ENCODE peak calls at places on chromosome 6, in ten cellular contexts. One of them, this sample, is unnamed. For H3K4me1 and H3K27me3, the result is how much of the 10 kb centered on the place peaks cover.

GRCh38 chr6:43812850-43813584 is 43.0 kb downstream of the VEGFA start:
- DNase-seq in cardiac muscle cell: peak
- DNase-seq in spleen: no peak
- DNase-seq in pancreas: peak
- DNase-seq in CD8-positive, alpha-beta T cell: no peak
- DNase-seq in body of pancreas: peak
- DNase-seq in neural progenitor cell: peak
- DNase-seq in heart left ventricle: no peak
- DNase-seq in Panc1: no peak
- DNase-seq in colonic mucosa: peak
- DNase-seq in this sample: peak

GRCh38 chr6:106547961-106548453 is 81.3 kb downstream of the RTN4IP1 start:
- DNase-seq in cardiac muscle cell: peak
- DNase-seq in spleen: no peak
- DNase-seq in pancreas: no peak
- DNase-seq in CD8-positive, alpha-beta T cell: peak
- DNase-seq in body of pancreas: no peak
- DNase-seq in neural progenitor cell: no peak
- DNase-seq in heart left ventricle: no peak
- DNase-seq in Panc1: no peak
- DNase-seq in colonic mucosa: no peak
- DNase-seq in this sample: peak

GRCh38 chr6:40556023-40556422 is 31.1 kb downstream of the LRFN2 start:
- DNase-seq in cardiac muscle cell: no peak
- DNase-seq in spleen: peak
- DNase-seq in pancreas: no peak
- DNase-seq in CD8-positive, alpha-beta T cell: no peak
- DNase-seq in body of pancreas: no peak
- DNase-seq in neural progenitor cell: peak
- DNase-seq in heart left ventricle: no peak
- DNase-seq in Panc1: no peak
- DNase-seq in colonic mucosa: no peak
- DNase-seq in this sample: no peak

GRCh38 chr6:43966806-43967575 is 160.3 kb downstream of the MRPL14 start:
- DNase-seq in cardiac muscle cell: no peak
- DNase-seq in spleen: no peak
- DNase-seq in pancreas: no peak
- DNase-seq in CD8-positive, alpha-beta T cell: no peak
- DNase-seq in body of pancreas: no peak
- DNase-seq in neural progenitor cell: no peak
- DNase-seq in heart left ventricle: no peak
- DNase-seq in Panc1: no peak
- DNase-seq in colonic mucosa: no peak
- DNase-seq in this sample: no peak

GRCh38 chr6:169851641-169852503 is 100.5 kb downstream of the ERMARD start:
- DNase-seq in cardiac muscle cell: peak
- DNase-seq in spleen: peak
- DNase-seq in pancreas: no peak
- DNase-seq in CD8-positive, alpha-beta T cell: no peak
- DNase-seq in body of pancreas: no peak
- DNase-seq in neural progenitor cell: peak
- DNase-seq in heart left ventricle: peak
- DNase-seq in Panc1: no peak
- DNase-seq in colonic mucosa: peak
- DNase-seq in this sample: no peak

GRCh38 chr6:105603779-105604592 is 201.1 kb upstream of the PREP start:
- DNase-seq in cardiac muscle cell: no peak
- DNase-seq in spleen: no peak
- DNase-seq in pancreas: no peak
- DNase-seq in CD8-positive, alpha-beta T cell: no peak
- DNase-seq in body of pancreas: no peak
- DNase-seq in neural progenitor cell: no peak
- DNase-seq in heart left ventricle: no peak
- DNase-seq in Panc1: no peak
- DNase-seq in colonic mucosa: peak
- DNase-seq in this sample: no peak

GRCh38 chr6:41442800-41443501 is 103.2 kb upstream of the FOXP4 start:
- DNase-seq in cardiac muscle cell: peak
- DNase-seq in spleen: no peak
- DNase-seq in pancreas: peak
- DNase-seq in CD8-positive, alpha-beta T cell: no peak
- DNase-seq in body of pancreas: peak
- DNase-seq in neural progenitor cell: peak
- DNase-seq in heart left ventricle: peak
- DNase-seq in Panc1: no peak
- DNase-seq in colonic mucosa: peak
- DNase-seq in this sample: no peak

GRCh38 chr6:130560231-130560630 is 194.4 kb downstream of the TMEM200A start:
- DNase-seq in cardiac muscle cell: no peak
- DNase-seq in spleen: no peak
- DNase-seq in pancreas: no peak
- DNase-seq in CD8-positive, alpha-beta T cell: no peak
- DNase-seq in body of pancreas: no peak
- DNase-seq in neural progenitor cell: no peak
- DNase-seq in heart left ventricle: no peak
- DNase-seq in Panc1: no peak
- DNase-seq in colonic mucosa: no peak
- DNase-seq in this sample: no peak

DNA sequence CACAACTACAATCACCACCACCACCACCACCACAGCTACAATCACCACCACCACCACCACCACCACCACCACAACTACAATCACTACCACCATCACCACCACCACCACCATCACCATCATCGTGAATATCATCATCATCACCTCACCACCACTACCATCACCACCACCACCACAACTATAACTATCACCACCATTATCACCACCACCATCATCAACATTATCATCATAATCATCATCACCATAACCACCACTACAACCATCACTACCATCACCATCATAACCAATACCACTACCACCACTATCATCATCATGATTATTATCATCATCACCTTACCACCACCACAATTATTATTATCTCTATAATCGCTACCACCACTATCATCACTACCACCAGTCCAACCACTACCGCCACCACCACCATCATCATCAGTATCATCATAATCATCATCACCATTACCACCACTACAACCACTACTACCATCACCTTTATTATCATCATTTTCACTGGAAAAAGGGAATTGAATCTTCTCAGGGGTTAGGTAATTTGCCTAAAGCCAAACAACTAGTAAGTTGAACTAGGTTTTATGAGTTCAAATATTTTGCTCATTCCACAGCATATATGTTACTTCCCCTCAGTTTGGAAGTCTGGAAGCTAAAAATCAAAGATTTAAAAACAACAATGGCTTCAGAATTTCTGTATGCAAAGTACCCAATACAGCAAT is 8.4 kb downstream of the RIPOR2 start:
- DNase-seq in cardiac muscle cell: no peak
- DNase-seq in spleen: no peak
- DNase-seq in pancreas: no peak
- DNase-seq in CD8-positive, alpha-beta T cell: no peak
- DNase-seq in body of pancreas: no peak
- DNase-seq in neural progenitor cell: no peak
- DNase-seq in heart left ventricle: no peak
- DNase-seq in Panc1: no peak
- DNase-seq in colonic mucosa: no peak
- DNase-seq in this sample: no peak
- H3K4me1 ChIP-seq in cardiac muscle cell: under half
- H3K4me1 ChIP-seq in spleen: under half
- H3K4me1 ChIP-seq in pancreas: under half
- H3K4me1 ChIP-seq in CD8-positive, alpha-beta T cell: half or more
- H3K4me1 ChIP-seq in body of pancreas: under half
- H3K4me1 ChIP-seq in neural progenitor cell: under half
- H3K4me1 ChIP-seq in heart left ventricle: under half
- H3K4me1 ChIP-seq in Panc1: under half
- H3K4me1 ChIP-seq in colonic mucosa: under half
- H3K4me1 ChIP-seq in this sample: under half

GRCh38 chr6:26553264-26553738 is 15.1 kb downstream of the HMGN4 start:
- DNase-seq in cardiac muscle cell: peak
- DNase-seq in spleen: peak
- DNase-seq in pancreas: peak
- DNase-seq in CD8-positive, alpha-beta T cell: peak
- DNase-seq in body of pancreas: peak
- DNase-seq in neural progenitor cell: peak
- DNase-seq in heart left ventricle: peak
- DNase-seq in Panc1: no peak
- DNase-seq in colonic mucosa: peak
- DNase-seq in this sample: peak

GRCh38 chr6:26552205-26552604 is 14.0 kb downstream of the HMGN4 start:
- DNase-seq in cardiac muscle cell: no peak
- DNase-seq in spleen: no peak
- DNase-seq in pancreas: no peak
- DNase-seq in CD8-positive, alpha-beta T cell: no peak
- DNase-seq in body of pancreas: no peak
- DNase-seq in neural progenitor cell: no peak
- DNase-seq in heart left ventricle: no peak
- DNase-seq in Panc1: no peak
- DNase-seq in colonic mucosa: no peak
- DNase-seq in this sample: no peak

GRCh38 chr6:26554669-26555504 is 16.7 kb downstream of the HMGN4 start:
- DNase-seq in cardiac muscle cell: peak
- DNase-seq in spleen: no peak
- DNase-seq in pancreas: no peak
- DNase-seq in CD8-positive, alpha-beta T cell: no peak
- DNase-seq in body of pancreas: no peak
- DNase-seq in neural progenitor cell: peak
- DNase-seq in heart left ventricle: no peak
- DNase-seq in Panc1: no peak
- DNase-seq in colonic mucosa: peak
- DNase-seq in this sample: peak

GRCh38 chr6:26553739-26554668 is 15.8 kb downstream of the HMGN4 start:
- DNase-seq in cardiac muscle cell: peak
- DNase-seq in spleen: peak
- DNase-seq in pancreas: peak
- DNase-seq in CD8-positive, alpha-beta T cell: peak
- DNase-seq in body of pancreas: peak
- DNase-seq in neural progenitor cell: peak
- DNase-seq in heart left ventricle: peak
- DNase-seq in Panc1: peak
- DNase-seq in colonic mucosa: peak
- DNase-seq in this sample: peak

DNA sequence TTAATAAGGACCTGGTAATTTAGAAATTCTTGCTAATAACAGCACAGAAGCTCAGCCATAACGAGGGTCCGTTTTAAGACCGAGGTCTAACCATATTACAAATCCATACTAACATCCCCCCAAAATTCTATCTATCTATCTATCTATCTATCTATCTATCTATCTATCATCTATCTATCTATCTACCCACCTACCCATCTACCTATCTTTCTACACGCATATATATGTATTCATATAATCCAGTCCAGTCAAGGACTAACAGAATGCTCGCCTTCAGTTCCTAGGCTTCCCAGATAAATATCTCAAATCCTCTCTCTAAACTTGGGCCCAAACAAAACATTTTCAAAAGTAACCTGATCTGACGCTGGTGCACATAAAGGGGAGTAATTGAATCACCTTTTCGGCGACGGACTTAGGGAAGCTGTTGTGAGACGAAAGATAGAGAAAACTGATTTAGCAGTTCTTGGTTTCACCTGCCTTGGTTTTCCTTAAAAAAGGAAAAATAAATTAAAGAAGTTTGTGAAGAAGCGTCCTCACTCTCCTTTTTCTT is 14.5 kb downstream of the HMGN4 start:
- DNase-seq in cardiac muscle cell: no peak
- DNase-seq in spleen: no peak
- DNase-seq in pancreas: no peak
- DNase-seq in CD8-positive, alpha-beta T cell: no peak
- DNase-seq in body of pancreas: no peak
- DNase-seq in neural progenitor cell: peak
- DNase-seq in heart left ventricle: no peak
- DNase-seq in Panc1: no peak
- DNase-seq in colonic mucosa: no peak
- DNase-seq in this sample: no peak
- H3K27me3 ChIP-seq in cardiac muscle cell: under half
- H3K27me3 ChIP-seq in spleen: under half
- H3K27me3 ChIP-seq in pancreas: under half
- H3K27me3 ChIP-seq in CD8-positive, alpha-beta T cell: under half
- H3K27me3 ChIP-seq in body of pancreas: under half
- H3K27me3 ChIP-seq in neural progenitor cell: under half
- H3K27me3 ChIP-seq in heart left ventricle: under half
- H3K27me3 ChIP-seq in Panc1: under half
- H3K27me3 ChIP-seq in colonic mucosa: under half
- H3K27me3 ChIP-seq in this sample: under half

GRCh38 chr6:69888842-69889590 is 22.7 kb downstream of the COL19A1 start:
- DNase-seq in cardiac muscle cell: no peak
- DNase-seq in spleen: no peak
- DNase-seq in pancreas: no peak
- DNase-seq in CD8-positive, alpha-beta T cell: no peak
- DNase-seq in body of pancreas: no peak
- DNase-seq in neural progenitor cell: no peak
- DNase-seq in heart left ventricle: no peak
- DNase-seq in Panc1: no peak
- DNase-seq in colonic mucosa: no peak
- DNase-seq in this sample: no peak

GRCh38 chr6:69895396-69895795 is 29.0 kb downstream of the COL19A1 start:
- DNase-seq in cardiac muscle cell: no peak
- DNase-seq in spleen: no peak
- DNase-seq in pancreas: no peak
- DNase-seq in CD8-positive, alpha-beta T cell: no peak
- DNase-seq in body of pancreas: no peak
- DNase-seq in neural progenitor cell: no peak
- DNase-seq in heart left ventricle: no peak
- DNase-seq in Panc1: no peak
- DNase-seq in colonic mucosa: no peak
- DNase-seq in this sample: no peak

DNA sequence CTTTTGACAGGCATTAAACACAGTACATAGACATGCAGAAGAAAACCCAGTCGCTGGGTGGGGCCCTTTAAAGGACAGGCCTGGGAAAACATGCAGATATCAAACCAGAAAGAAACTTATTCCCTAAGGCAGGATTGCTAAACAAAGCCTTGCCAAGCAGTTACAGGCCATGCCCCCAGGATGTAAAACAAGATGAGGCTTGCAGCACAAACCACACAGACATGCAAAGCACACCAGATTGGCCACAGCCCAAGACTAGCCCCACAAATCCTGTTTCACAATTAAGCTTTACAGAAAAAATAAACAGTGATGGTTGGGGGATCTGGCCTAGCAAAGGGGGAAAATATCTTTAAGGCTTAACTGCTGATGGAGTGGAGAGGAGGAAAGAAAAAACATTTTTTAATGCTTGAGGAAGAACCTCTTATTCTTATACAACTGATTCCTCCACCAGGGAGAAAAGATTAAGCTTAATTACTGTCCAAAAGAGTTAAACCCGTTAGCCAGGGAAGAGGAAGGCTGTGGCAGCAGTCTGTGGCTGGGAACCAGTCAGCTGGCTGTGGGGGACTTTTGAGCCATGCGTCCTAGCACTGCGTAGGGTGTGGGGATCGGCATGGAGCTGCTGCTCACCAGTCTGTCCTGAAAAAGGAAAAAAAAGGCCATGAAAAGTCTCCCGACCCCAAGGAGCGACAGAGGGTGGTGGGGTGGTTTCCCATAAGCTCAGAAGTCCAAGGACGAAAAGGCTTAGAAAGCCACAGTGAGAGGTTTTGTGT is 28.4 kb downstream of the COL19A1 start:
- DNase-seq in cardiac muscle cell: peak
- DNase-seq in spleen: no peak
- DNase-seq in pancreas: no peak
- DNase-seq in CD8-positive, alpha-beta T cell: no peak
- DNase-seq in body of pancreas: no peak
- DNase-seq in neural progenitor cell: peak
- DNase-seq in heart left ventricle: no peak
- DNase-seq in Panc1: no peak
- DNase-seq in colonic mucosa: no peak
- DNase-seq in this sample: no peak
- TF ChIP-seq CTCF in cardiac muscle cell: no peak
- TF ChIP-seq CTCF in spleen: no peak
- TF ChIP-seq CTCF in pancreas: no peak
- TF ChIP-seq CTCF in CD8-positive, alpha-beta T cell: no peak
- TF ChIP-seq CTCF in body of pancreas: no peak
- TF ChIP-seq CTCF in neural progenitor cell: no peak
- TF ChIP-seq CTCF in heart left ventricle: no peak
- TF ChIP-seq CTCF in Panc1: no peak
- TF ChIP-seq CTCF in colonic mucosa: no peak
- TF ChIP-seq CTCF in this sample: no peak

GRCh38 chr6:13452346-13453171 is 34.8 kb downstream of the GFOD1 start:
- DNase-seq in cardiac muscle cell: peak
- DNase-seq in spleen: no peak
- DNase-seq in pancreas: no peak
- DNase-seq in CD8-positive, alpha-beta T cell: no peak
- DNase-seq in body of pancreas: no peak
- DNase-seq in neural progenitor cell: no peak
- DNase-seq in heart left ventricle: no peak
- DNase-seq in Panc1: no peak
- DNase-seq in colonic mucosa: no peak
- DNase-seq in this sample: no peak
- H3K4me1 ChIP-seq in cardiac muscle cell: under half
- H3K4me1 ChIP-seq in spleen: under half
- H3K4me1 ChIP-seq in pancreas: under half
- H3K4me1 ChIP-seq in CD8-positive, alpha-beta T cell: under half
- H3K4me1 ChIP-seq in body of pancreas: under half
- H3K4me1 ChIP-seq in neural progenitor cell: under half
- H3K4me1 ChIP-seq in heart left ventricle: half or more
- H3K4me1 ChIP-seq in Panc1: under half
- H3K4me1 ChIP-seq in colonic mucosa: under half
- H3K4me1 ChIP-seq in this sample: under half

This sample was measured in Caco-2.